ENCODE peak calls at places on chromosomes 2 and 18, in six cellular contexts. A, H, M, E, Z and I are unnamed samples.
A peak's percentile ranks its signal among the peaks of the same experiment; 100 is the strongest.

GRCh38 chr2:233807215-233807865 is 29.2 kb downstream of the MROH2A start:
- DNase-seq in A (no peak), H (no peak), M (no peak), E (no peak), Z (peak; percentile 17), I (no peak)

GRCh38 chr2:105328281-105329196 is 996 bp downstream of the TGFBRAP1 start:
- DNase-seq in A (no peak), H (peak; percentile 35), M (no peak), E (peak; percentile 50), Z (peak; percentile 43), I (no peak)

GRCh38 chr2:190340369-190340768 is 3.0 kb upstream of the INPP1 start:
- DNase-seq in A (no peak), H (no peak), M (no peak), E (no peak), Z (no peak), I (no peak)

GRCh38 chr2:225466891-225467604 is 67.5 kb downstream of the NYAP2 start:
- DNase-seq in A (no peak), H (no peak), M (no peak), E (no peak), Z (no peak), I (no peak)

GRCh38 chr18:33113421-33113820 is 327.1 kb downstream of the CCDC178 start:
- DNase-seq in A (no peak), H (no peak), M (no peak), E (no peak), Z (no peak), I (no peak)

GRCh38 chr2:147046473-147046872 is 798.4 kb upstream of the ACVR2A start:
- DNase-seq in A (no peak), H (no peak), M (no peak), E (no peak), Z (no peak), I (no peak)

GRCh38 chr2:56448999-56449431 is 265.2 kb downstream of the CCDC85A start:
- DNase-seq in A (no peak), H (no peak), M (no peak), E (no peak), Z (peak; percentile 82), I (no peak)

GRCh38 chr2:68091439-68092034 is 28.7 kb upstream of the C1D start:
- DNase-seq in A (no peak), H (no peak), M (no peak), E (no peak), Z (no peak), I (no peak)

GRCh38 chr2:181399046-181399445 is 58.1 kb upstream of the ITGA4 start:
- DNase-seq in A (no peak), H (no peak), M (no peak), E (no peak), Z (no peak), I (no peak)

GRCh38 chr18:10252494-10252893 is 201.9 kb upstream of the APCDD1 start:
- DNase-seq in A (no peak), H (no peak), M (no peak), E (no peak), Z (no peak), I (no peak)

GRCh38 chr2:144364988-144365738 is 154.8 kb downstream of the ZEB2 start:
- DNase-seq in A (no peak), H (no peak), M (no peak), E (peak; percentile 72), Z (no peak), I (no peak)

GRCh38 chr2:81675651-81676050 is 1371.1 kb upstream of the LRRTM1 start:
- DNase-seq in A (no peak), H (no peak), M (no peak), E (no peak), Z (no peak), I (no peak)

GRCh38 chr2:8174641-8175257 is 507.1 kb upstream of the ID2 start:
- DNase-seq in A (no peak), H (no peak), M (no peak), E (no peak), Z (no peak), I (no peak)

GRCh38 chr2:64751286-64752260 is 97.9 kb upstream of the SERTAD2 start:
- DNase-seq in A (no peak), H (peak; percentile 99), M (peak; percentile 97), E (peak; percentile 49), Z (peak; percentile 44), I (no peak)

GRCh38 chr2:237919593-237919992 is 47.2 kb upstream of the UBE2F start:
- DNase-seq in A (no peak), H (no peak), M (no peak), E (no peak), Z (no peak), I (no peak)

GRCh38 chr2:18791172-18791797 is 201.9 kb upstream of the NT5C1B start:
- DNase-seq in A (no peak), H (no peak), M (no peak), E (peak; percentile 76), Z (no peak), I (no peak)

GRCh38 chr18:5974696-5975095 is 79.4 kb upstream of the TMEM200C start:
- DNase-seq in A (no peak), H (no peak), M (no peak), E (no peak), Z (no peak), I (no peak)

GRCh38 chr2:22784586-22784985 is 600.4 kb upstream of the KLHL29 start:
- DNase-seq in A (no peak), H (no peak), M (no peak), E (no peak), Z (no peak), I (no peak)

GRCh38 chr2:127187081-127187775 is 32.9 kb downstream of the CYP27C1 start:
- DNase-seq in A (no peak), H (no peak), M (no peak), E (no peak), Z (peak; percentile 20), I (no peak)

GRCh38 chr2:234977228-234977679 is 25.4 kb downstream of the SH3BP4 start:
- DNase-seq in A (no peak), H (no peak), M (no peak), E (no peak), Z (no peak), I (no peak)

GRCh38 chr2:9972621-9973445 is 21.3 kb downstream of the GRHL1 start:
- DNase-seq in A (no peak), H (peak; percentile 63), M (no peak), E (peak; percentile 74), Z (peak; percentile 69), I (no peak)

DNA sequence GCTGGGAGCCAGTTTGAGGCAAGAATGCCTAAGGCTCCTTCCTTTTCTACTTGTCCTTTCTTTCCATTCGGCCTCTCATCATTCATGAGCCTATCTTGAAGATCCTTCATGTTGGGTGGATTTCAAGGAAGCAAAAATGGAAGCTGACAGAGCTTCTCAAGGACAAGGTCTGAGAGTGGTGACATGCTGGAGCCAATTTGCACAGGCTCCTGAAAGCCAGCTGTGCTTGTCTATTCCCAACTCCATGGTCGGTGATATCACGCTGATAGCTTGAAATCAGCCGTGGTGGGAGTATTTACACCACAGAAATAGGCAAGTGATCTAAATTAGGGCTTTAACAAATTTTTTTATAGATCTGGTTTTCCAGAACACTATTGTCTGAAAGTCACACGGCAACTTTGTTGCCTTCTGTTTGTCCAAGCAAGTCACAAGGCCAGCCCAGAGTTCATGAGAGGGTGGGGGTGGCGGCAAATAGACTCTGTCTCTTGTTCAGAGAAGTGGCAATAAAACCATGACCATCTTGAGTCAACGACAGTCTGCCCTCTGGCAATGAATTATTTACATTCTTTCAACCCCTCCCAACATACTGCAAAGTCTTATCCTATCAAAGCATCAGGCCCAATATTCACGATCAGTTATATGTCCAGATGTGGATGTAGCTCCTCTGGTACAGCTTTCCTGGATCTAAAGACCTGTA is 49.9 kb upstream of the SLC35F5 start:
- DNase-seq in A (no peak), H (no peak), M (no peak), E (no peak), Z (no peak), I (no peak)
- TF ChIP-seq POLR2A in A (no peak), H (no peak), M (no peak), E (no peak), Z (no peak), I (no peak)

DNA sequence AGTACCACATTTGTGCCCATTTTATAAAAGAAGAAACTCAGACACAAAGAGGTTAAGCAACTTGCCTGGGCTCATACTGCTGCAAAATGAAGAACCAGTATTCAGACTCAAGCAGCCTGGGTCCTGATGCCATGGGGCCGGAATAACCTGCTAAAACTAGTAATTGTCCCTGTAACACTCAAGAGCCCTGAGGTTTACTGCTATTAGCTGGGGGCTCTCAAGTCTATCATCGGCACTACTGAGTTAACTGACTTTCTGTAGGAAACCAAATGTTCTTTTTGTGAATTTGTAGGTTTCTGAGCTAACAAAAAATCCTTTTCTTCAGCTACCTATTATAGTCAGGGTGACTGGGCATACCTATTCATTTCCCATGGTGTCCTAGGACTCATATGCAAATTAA is 72.2 kb upstream of the TNP1 start:
- DNase-seq in A (no peak), H (no peak), M (no peak), E (no peak), Z (no peak), I (no peak)
- TF ChIP-seq POLR2A in A (no peak), H (no peak), M (no peak), E (no peak), Z (no peak), I (no peak)

DNA sequence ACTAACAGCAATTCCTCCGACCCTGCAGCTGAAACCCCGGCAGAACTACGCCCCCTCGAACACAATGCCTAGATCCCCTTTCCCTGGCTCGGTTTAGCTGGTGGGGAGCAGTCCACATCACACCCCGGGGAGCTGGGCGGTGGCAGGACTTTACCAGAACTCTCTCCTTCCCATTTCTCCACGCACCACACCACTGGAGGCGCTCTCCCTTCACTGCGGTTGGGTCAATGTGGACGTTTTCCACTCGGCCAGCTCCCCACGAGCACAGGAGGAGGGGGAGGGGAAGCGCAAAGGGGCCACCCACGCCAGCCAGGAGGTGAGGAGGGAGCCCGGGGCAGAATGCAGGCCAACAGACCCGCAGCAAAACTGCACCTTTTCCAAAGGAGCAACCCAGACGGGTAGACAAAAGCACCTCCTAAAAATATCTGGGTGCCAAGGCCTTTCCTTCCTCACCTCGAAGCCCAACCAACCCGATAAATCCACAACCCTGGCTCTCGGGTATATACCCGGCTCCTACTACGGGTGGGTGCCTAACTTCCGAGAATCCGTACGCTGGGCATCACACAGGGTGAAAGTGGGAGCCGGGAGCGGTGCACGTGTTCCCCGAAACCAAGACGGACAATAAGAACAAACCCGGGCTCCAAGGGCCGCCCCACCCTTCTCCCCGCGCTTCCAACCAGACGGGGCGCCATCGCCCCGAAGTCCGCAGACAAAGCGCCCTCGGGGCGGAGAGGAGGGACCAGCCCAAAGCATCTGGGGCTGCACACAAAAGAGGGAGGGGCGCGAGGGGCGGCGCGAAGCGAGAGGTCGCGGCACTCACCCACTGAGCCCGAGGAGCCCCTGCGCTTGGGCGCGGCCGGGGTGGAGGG is 1.1 kb downstream of the RTN4 start:
- DNase-seq in A (peak; percentile 91), H (peak; percentile 92), M (no peak), E (peak; percentile 69), Z (peak; percentile 86), I (peak; percentile 34)
- TF ChIP-seq POLR2A in A (no peak), H (peak; percentile 3), M (no peak), E (peak; percentile 72), Z (no peak), I (no peak)

GRCh38 chr2:20211420-20211819 is 13.5 kb downstream of the SDC1 start:
- DNase-seq in A (no peak), H (no peak), M (no peak), E (no peak), Z (no peak), I (no peak)

GRCh38 chr2:20212459-20212870 is 12.5 kb downstream of the SDC1 start:
- DNase-seq in A (no peak), H (peak; percentile 76), M (no peak), E (peak; percentile 51), Z (no peak), I (no peak)

GRCh38 chr2:20211860-20212458 is 13.0 kb downstream of the SDC1 start:
- DNase-seq in A (no peak), H (no peak), M (no peak), E (no peak), Z (no peak), I (no peak)

GRCh38 chr2:20213651-20214565 is 11.0 kb downstream of the SDC1 start:
- DNase-seq in A (no peak), H (no peak), M (no peak), E (no peak), Z (no peak), I (no peak)

GRCh38 chr2:20212871-20213503 is 11.9 kb downstream of the SDC1 start:
- DNase-seq in A (no peak), H (peak; percentile 82), M (no peak), E (no peak), Z (peak; percentile 89), I (no peak)
- TF ChIP-seq POLR2A in A (no peak), H (no peak), M (no peak), E (no peak), Z (no peak), I (peak; percentile 33)